ENCODE peak calls at places on chromosomes 12 and 14, in four cellular contexts. D is neural progenitor cell, J is aorta, Q is ascending aorta. K is an unnamed sample.
A peak's percentile ranks its signal among the peaks of the same experiment; 100 is the strongest.

GRCh38 chr12:6962285-6963015 is 8.0 kb downstream of the PHB2 start:
- DNase-seq in Q (no peak), J (peak; percentile 69), D (peak; percentile 25), K (no peak)

GRCh38 chr14:62743118-62743517 is 302.1 kb downstream of the KCNH5 start:
- DNase-seq in Q (no peak), D (no peak), J (no peak), K (no peak)

GRCh38 chr12:19847294-19848059 is 408.2 kb downstream of the AEBP2 start:
- DNase-seq in Q (no peak), J (no peak), D (no peak), K (peak; percentile 18)

GRCh38 chr14:100673085-100673806 is 53.4 kb upstream of the DLK1 start:
- DNase-seq in J (no peak), Q (no peak), D (peak; percentile 76), K (no peak)

GRCh38 chr14:58395815-58396626 is at the start of gene TOMM20L:
- DNase-seq in J (peak; percentile 92), Q (peak; percentile 86), D (peak; percentile 94), K (peak; percentile 61)

GRCh38 chr14:98227000-98227726 is 1044.8 kb downstream of the BCL11B start:
- DNase-seq in D (no peak), Q (no peak), J (no peak), K (no peak)

GRCh38 chr14:102320033-102320660 is 601 bp downstream of the ZNF839 start:
- DNase-seq in Q (peak; percentile 77), D (peak; percentile 62), J (peak; percentile 86), K (no peak)

GRCh38 chr12:19030603-19031002 is 98.9 kb upstream of the PLEKHA5 start:
- DNase-seq in Q (no peak), J (no peak), D (no peak), K (peak; percentile 31)

GRCh38 chr12:120134307-120134980 is 17.9 kb upstream of the RAB35 start:
- DNase-seq in Q (no peak), J (no peak), D (no peak), K (no peak)

GRCh38 chr12:77925536-77926108 is 94.9 kb downstream of the NAV3 start:
- DNase-seq in J (peak; percentile 77), D (peak; percentile 91), Q (peak; percentile 75), K (peak; percentile 83)

DNA sequence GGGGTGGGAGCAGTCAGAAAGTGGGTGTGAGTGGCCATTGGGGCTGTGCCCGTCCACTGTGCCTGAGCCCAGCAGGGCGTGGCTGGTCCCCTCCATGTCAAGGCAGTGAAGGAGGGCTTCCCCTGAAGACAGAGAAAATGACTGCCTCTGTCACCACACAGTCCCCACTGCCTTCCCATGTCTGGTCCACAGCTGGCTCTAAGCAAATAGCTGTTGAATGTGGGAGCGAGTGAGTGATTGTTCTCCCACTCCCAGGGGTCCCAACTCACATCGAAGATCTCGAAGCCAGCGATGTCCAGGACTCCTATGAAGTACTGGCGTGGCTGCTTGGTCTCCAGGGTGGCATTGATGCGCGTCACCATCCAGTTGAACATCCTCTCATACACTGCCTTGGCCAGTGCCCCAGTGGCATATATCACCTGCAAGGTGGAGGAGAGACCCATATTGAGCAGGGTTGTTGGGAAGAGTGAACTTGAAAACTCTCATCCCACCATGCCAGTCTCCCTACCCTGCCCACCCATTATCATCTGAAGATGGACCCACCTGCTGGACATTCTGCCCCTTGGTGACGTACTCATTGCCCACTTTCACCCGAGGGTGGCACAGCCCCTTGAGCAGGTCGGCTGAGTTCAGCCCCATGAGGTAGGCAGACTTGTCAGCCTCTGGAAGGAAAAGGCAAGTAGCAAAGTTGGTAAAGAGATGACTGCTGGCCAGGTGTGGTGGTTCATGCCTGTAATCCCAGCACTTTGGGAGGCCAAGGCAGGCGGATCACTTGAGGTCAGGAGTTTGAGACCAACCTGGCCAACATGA is 6.6 kb downstream of the MYH7 start:
- DNase-seq in Q (peak; percentile 47), J (peak; percentile 37), D (no peak), K (no peak)
- H3K4me1 ChIP-seq in Q (no peaks in the 10 kb centered on the region), J (no peaks in the 10 kb centered on the region), D (peaks cover 14% of the 10 kb centered on the region), K (no peaks in the 10 kb centered on the region)

DNA sequence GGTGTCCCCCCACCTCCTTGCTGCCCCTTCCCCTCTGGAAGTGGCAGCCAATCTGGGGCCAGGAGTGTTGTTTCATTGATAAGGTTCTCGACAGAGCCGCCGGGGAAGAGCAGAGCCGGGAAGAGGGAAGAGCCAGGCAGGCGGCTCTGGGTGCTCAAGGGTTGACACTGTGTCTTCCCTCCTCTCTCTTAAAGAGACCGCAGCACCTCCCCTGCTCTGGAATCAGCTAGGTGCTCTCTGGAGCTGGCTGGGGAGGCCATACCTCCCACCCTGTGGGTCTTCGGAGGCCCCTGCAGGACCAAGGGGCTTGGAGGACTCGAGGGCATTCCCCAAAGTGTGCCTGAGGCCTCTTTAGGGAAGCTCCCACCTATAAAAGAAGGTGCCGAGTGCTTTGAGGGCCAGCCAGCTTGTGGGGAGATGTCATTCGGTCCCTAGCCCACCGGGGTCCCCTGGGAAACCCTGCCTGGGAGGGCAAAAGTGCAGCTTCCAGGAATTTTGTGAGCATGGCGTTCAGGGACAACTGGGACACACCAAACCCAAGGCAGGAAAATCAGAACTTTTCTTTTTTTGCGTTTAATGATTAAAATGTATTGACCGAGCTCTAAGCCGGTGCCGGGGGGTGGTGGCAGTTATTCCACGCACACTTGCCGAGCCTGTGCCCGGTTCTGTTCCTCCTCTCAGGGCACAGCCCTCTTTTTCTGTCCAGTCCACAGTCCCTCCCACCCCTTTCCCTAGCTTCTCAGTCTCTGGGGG is 2.9 kb downstream of the SETD1B start:
- DNase-seq in Q (no peak), D (peak; percentile 34), J (no peak), K (no peak)
- H3K4me1 ChIP-seq in Q (peaks cover 17% of the 10 kb centered on the region), D (peaks cover 26% of the 10 kb centered on the region), J (no peaks in the 10 kb centered on the region), K (peaks cover 16% of the 10 kb centered on the region)

DNA sequence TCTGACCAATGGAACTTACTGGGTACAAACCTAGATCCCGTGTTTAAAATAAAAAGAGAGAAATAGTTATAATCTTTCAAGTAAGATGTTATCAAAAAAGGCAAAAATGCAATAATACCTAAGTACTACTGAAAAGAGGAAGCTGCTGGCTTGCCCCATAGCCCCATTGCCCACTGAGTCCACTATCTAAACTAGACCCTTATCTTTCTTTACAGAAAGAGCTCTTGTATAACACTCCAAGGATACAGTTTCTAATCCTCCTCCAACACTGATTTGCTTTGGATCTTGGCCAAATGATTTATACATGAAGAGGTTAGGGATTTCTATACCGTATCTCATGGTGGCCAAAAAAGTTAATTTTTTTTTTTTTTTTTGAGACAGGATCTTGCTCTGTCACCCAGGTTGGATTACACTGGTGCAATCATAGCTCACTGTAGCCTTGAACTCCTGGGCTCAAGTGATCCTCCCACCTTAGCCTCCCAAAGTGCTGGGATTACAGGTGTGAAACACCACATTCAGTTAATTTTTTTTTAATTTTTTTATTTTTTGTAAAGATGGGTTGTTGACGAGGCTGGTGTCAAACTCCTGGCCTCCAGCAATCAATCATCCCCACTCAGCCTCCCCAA is 2.6 kb downstream of the GXYLT1 start:
- DNase-seq in J (no peak), D (no peak), Q (no peak), K (no peak)
- H3K4me1 ChIP-seq in J (no peaks in the 10 kb centered on the region), D (peaks cover 11% of the 10 kb centered on the region), Q (peaks cover 3% of the 10 kb centered on the region), K (peaks cover 4% of the 10 kb centered on the region)

GRCh38 chr12:15688202-15688736 is 100.9 kb downstream of the EPS8 start:
- DNase-seq in D (no peak), Q (peak; percentile 86), J (peak; percentile 79), K (no peak)
- H3K4me1 ChIP-seq in D (peaks cover 10% of the 10 kb centered on the region), Q (peaks cover 11% of the 10 kb centered on the region), J (peaks cover 5% of the 10 kb centered on the region), K (no peaks in the 10 kb centered on the region)

GRCh38 chr12:12897286-12897685 is 5.9 kb downstream of the GPRC5A start:
- DNase-seq in D (no peak), Q (no peak), J (no peak), K (no peak)
- H3K4me1 ChIP-seq in D (no peaks in the 10 kb centered on the region), Q (peaks cover 5% of the 10 kb centered on the region), J (peaks cover 3% of the 10 kb centered on the region), K (peaks cover 34% of the 10 kb centered on the region)

GRCh38 chr12:69339999-69340398 is 8.2 kb upstream of the LYZ start:
- DNase-seq in J (no peak), Q (no peak), D (no peak), K (no peak)
- H3K4me1 ChIP-seq in J (no peaks in the 10 kb centered on the region), Q (no peaks in the 10 kb centered on the region), D (peaks cover 12% of the 10 kb centered on the region), K (no peaks in the 10 kb centered on the region)

GRCh38 chr14:68789798-68790655 is 2.8 kb downstream of the ZFP36L1 start:
- DNase-seq in D (peak; percentile 26), J (no peak), Q (no peak), K (peak; percentile 34)
- H3K4me1 ChIP-seq in D (peaks cover 28% of the 10 kb centered on the region), J (peaks cover 6% of the 10 kb centered on the region), Q (no peaks in the 10 kb centered on the region), K (no peaks in the 10 kb centered on the region)

K was measured in foreskin keratinocyte.